ENCODE peak calls at places on chromosomes 5 and 9, in nine cellular contexts. E is activated T-helper 1 cell treated with Interleukin-2 at 50 U/mL for 16 hours; W is kidney tubule cell; Q is KBM-7; H is GM23338; A is NCI-H1092 treated with DMSO at 0.1 percent for 48 hours; C is ELR; F is colonic mucosa; N is stimulated activated CD8-positive, alpha-beta memory T cell treated with anti-CD3 and anti-CD28 coated beads, Interleukin-7, amount 100 ng/mL, for 1 hour. Y is an unnamed sample.

GRCh38 chr5:33379757-33380156 is 61.0 kb upstream of the TARS1 start:
- DNase-seq in E (no peak), W (peak), Q (peak), H (peak), A (no peak), C (peak), F (no peak), N (no peak), Y (peak)

GRCh38 chr5:158385982-158386381 is 527.0 kb upstream of the CLINT1 start:
- DNase-seq in E (no peak), W (no peak), Q (no peak), H (no peak), A (no peak), C (no peak), F (no peak), N (no peak), Y (no peak)

GRCh38 chr9:97717866-97718265 is 20.7 kb upstream of the XPA start:
- DNase-seq in E (no peak), W (no peak), Q (no peak), H (no peak), A (no peak), C (no peak), F (no peak), N (no peak), Y (no peak)

GRCh38 chr9:122051401-122052346 is 41.4 kb downstream of the TTLL11 start:
- DNase-seq in E (no peak), W (peak), Q (no peak), H (no peak), A (no peak), C (peak), F (no peak), N (no peak), Y (peak)

GRCh38 chr9:84851935-84852585 is 182.5 kb downstream of the NTRK2 start:
- DNase-seq in E (no peak), W (peak), Q (no peak), H (peak), A (no peak), C (peak), F (no peak), N (no peak), Y (no peak)

GRCh38 chr9:89469003-89469402 is 28.9 kb downstream of the SEMA4D start:
- DNase-seq in E (no peak), W (no peak), Q (no peak), H (no peak), A (no peak), C (no peak), F (no peak), N (no peak), Y (no peak)

GRCh38 chr5:138979684-138980275 is 104.6 kb upstream of the LRRTM2 start:
- DNase-seq in E (no peak), W (no peak), Q (peak), H (no peak), A (no peak), C (no peak), F (no peak), N (no peak), Y (no peak)

GRCh38 chr9:21331676-21332402 is 3.4 kb downstream of the KLHL9 start:
- DNase-seq in E (no peak), W (no peak), Q (no peak), H (no peak), A (no peak), C (no peak), F (no peak), N (no peak), Y (no peak)

GRCh38 chr9:118455781-118456180 is 751.6 kb downstream of the TLR4 start:
- DNase-seq in E (no peak), W (peak), Q (no peak), H (no peak), A (peak), C (no peak), F (no peak), N (no peak), Y (no peak)

GRCh38 chr9:97462914-97463313 is 38.6 kb upstream of the TMOD1 start:
- DNase-seq in E (no peak), W (no peak), Q (no peak), H (peak), A (no peak), C (no peak), F (no peak), N (no peak), Y (no peak)

Y was measured in stimulated activated naive B cell treated with anti-CD40 and anti-IgM and Interleukin-4, amounts not matched to agents 10 μg/mL and 1 μg/mL and 100 μg/mL, for 72 hours.